ENCODE peak calls at places on chromosomes 1 and 21, in nine cellular contexts. V is cerebellar nuclear complex; I is activated CD4-positive, alpha-beta T cell treated with anti-CD3 and anti-CD28 coated beads for 48 hours; K is lower lobe of right lung; W is DMS 273 treated with DMSO at 0.1 percent for 48 hours; X is amniotic stem cell; Z is mesendoderm; A is Peyer's patch; M is brain microvascular endothelial cell. U is an unnamed sample.
A peak's percentile ranks its signal among the peaks of the same experiment; 100 is the strongest.

GRCh38 chr1:209326096-209326495 is 257.4 kb upstream of the CAMK1G start:
- DNase-seq in W (no peak), K (no peak), Z (no peak), I (no peak), M (no peak), X (no peak), V (no peak), A (no peak), U (no peak)

GRCh38 chr1:189429610-189430009 is 1048.1 kb downstream of the BRINP3 start:
- DNase-seq in Z (peak; percentile 78), M (no peak), I (no peak), V (no peak), W (no peak), K (no peak), X (no peak), A (no peak), U (peak; percentile 57)

GRCh38 chr1:208917719-208918118 is 665.8 kb upstream of the CAMK1G start:
- DNase-seq in X (no peak), W (no peak), M (no peak), K (no peak), A (no peak), I (no peak), V (no peak), Z (peak; percentile 27), U (no peak)

GRCh38 chr21:29002442-29003144 is 9.9 kb upstream of the LTN1 start:
- DNase-seq in X (peak; percentile 74), M (peak; percentile 94), I (peak; percentile 96), A (peak; percentile 98), K (peak; percentile 98), V (peak; percentile 18), W (peak; percentile 60), Z (peak; percentile 98), U (peak; percentile 97)

GRCh38 chr1:163528710-163529348 is 207.1 kb downstream of the NUF2 start:
- DNase-seq in M (peak; percentile 21), K (no peak), I (peak; percentile 19), V (no peak), X (peak; percentile 16), Z (peak; percentile 7), W (no peak), A (no peak), U (peak; percentile 29)

GRCh38 chr1:181676269-181676668 is 193.0 kb downstream of the CACNA1E start:
- DNase-seq in K (no peak), A (peak; percentile 54), Z (peak; percentile 46), X (no peak), W (no peak), M (peak; percentile 2), I (peak; percentile 7), V (no peak), U (no peak)

GRCh38 chr1:7425229-7425628 is 345.9 kb upstream of the VAMP3 start:
- DNase-seq in V (no peak), A (no peak), Z (no peak), W (no peak), K (no peak), X (no peak), I (no peak), M (no peak), U (no peak)

GRCh38 chr1:221166559-221167318 is 287.5 kb downstream of the HLX start:
- DNase-seq in M (no peak), V (no peak), A (peak; percentile 58), I (no peak), W (no peak), K (no peak), Z (no peak), X (no peak), U (no peak)

GRCh38 chr1:212652609-212653008 is 44.0 kb downstream of the ATF3 start:
- DNase-seq in I (no peak), W (no peak), V (no peak), Z (no peak), X (no peak), A (no peak), M (no peak), K (no peak), U (no peak)

GRCh38 chr1:77533660-77534295 is 148.7 kb downstream of the ZZZ3 start:
- DNase-seq in A (peak; percentile 75), W (peak; percentile 27), M (no peak), Z (peak; percentile 69), V (no peak), I (peak; percentile 66), K (peak; percentile 55), X (no peak), U (peak; percentile 74)

GRCh38 chr1:203425668-203425999 is 50.0 kb upstream of the PRELP start:
- DNase-seq in W (peak; percentile 8), K (no peak), X (no peak), M (no peak), I (no peak), Z (no peak), A (no peak), V (no peak), U (peak; percentile 45)

GRCh38 chr1:204650911-204651570 is 34.5 kb downstream of the LRRN2 start:
- DNase-seq in I (no peak), X (no peak), A (no peak), V (no peak), Z (peak; percentile 14), W (no peak), M (no peak), K (no peak), U (no peak)

GRCh38 chr1:203650012-203650836 is 23.6 kb downstream of the ATP2B4 start:
- DNase-seq in V (no peak), I (peak; percentile 73), W (peak; percentile 27), X (no peak), A (peak; percentile 84), M (no peak), K (peak; percentile 78), Z (peak; percentile 95), U (peak; percentile 36)

GRCh38 chr1:12040457-12041051 is 21.3 kb downstream of the MIIP start:
- DNase-seq in K (no peak), A (peak; percentile 77), V (no peak), W (peak; percentile 75), M (peak; percentile 36), X (no peak), Z (no peak), I (peak; percentile 60), U (peak; percentile 88)

GRCh38 chr1:147545133-147545532 is 3.8 kb downstream of the BCL9 start:
- DNase-seq in W (peak; percentile 7), X (no peak), V (no peak), A (peak; percentile 72), Z (peak; percentile 92), K (peak; percentile 80), I (peak; percentile 90), M (peak; percentile 24), U (peak; percentile 38)

GRCh38 chr21:26788783-26789182 is 56.4 kb downstream of the ADAMTS1 start:
- DNase-seq in X (no peak), M (no peak), I (no peak), W (no peak), A (peak; percentile 57), K (no peak), Z (no peak), V (no peak), U (no peak)

GRCh38 chr1:233614173-233614742 is 352 bp downstream of the KCNK1 start:
- DNase-seq in M (no peak), W (no peak), I (peak; percentile 20), X (peak; percentile 43), V (no peak), A (no peak), Z (peak; percentile 85), K (peak; percentile 51), U (no peak)

GRCh38 chr21:42456457-42456856 is 39.6 kb downstream of the RSPH1 start:
- DNase-seq in I (peak; percentile 70), K (no peak), W (no peak), V (no peak), Z (no peak), X (no peak), A (peak; percentile 82), M (peak; percentile 48), U (no peak)

GRCh38 chr1:86861424-86861823 is 52.5 kb downstream of the SELENOF start:
- DNase-seq in I (no peak), W (no peak), A (no peak), K (no peak), M (no peak), V (no peak), Z (no peak), X (no peak), U (no peak)